ENCODE peak calls at places on chromosomes 7 and 10, in four cellular contexts. Z is testis, A is tibial nerve, J is right cardiac atrium. S is an unnamed sample.

GRCh38 chr10:49387029-49387428 is 8.9 kb downstream of the DRGX start:
- DNase-seq in J (no peak), Z (no peak), A (no peak), S (no peak)

GRCh38 chr7:84490661-84491060 is 296.1 kb upstream of the SEMA3A start:
- DNase-seq in A (no peak), Z (no peak), J (no peak), S (no peak)

GRCh38 chr7:20019757-20020432 is 197.3 kb downstream of the MACC1 start:
- DNase-seq in A (no peak), J (no peak), Z (no peak), S (no peak)

GRCh38 chr10:100744136-100744979 is 1.0 kb upstream of the PAX2 start:
- DNase-seq in Z (no peak), J (no peak), A (no peak), S (no peak)

GRCh38 chr10:34194259-34194658 is 620.8 kb downstream of the PARD3 start:
- DNase-seq in Z (peak; percentile 42), J (no peak), A (no peak), S (no peak)

GRCh38 chr7:31027161-31027965 is 24.7 kb upstream of the ADCYAP1R1 start:
- DNase-seq in Z (peak; percentile 32), J (peak; percentile 81), A (no peak), S (no peak)

GRCh38 chr7:111770116-111770515 is 207.8 kb upstream of the IMMP2L start:
- DNase-seq in Z (no peak), J (no peak), A (no peak), S (no peak)

GRCh38 chr10:122342293-122343134 is 32.0 kb upstream of the PLEKHA1 start:
- DNase-seq in J (no peak), A (no peak), Z (peak; percentile 36), S (no peak)

GRCh38 chr7:117068511-117069155 is 115.3 kb downstream of the ST7 start:
- DNase-seq in A (no peak), Z (no peak), J (peak; percentile 14), S (no peak)

GRCh38 chr10:78817361-78817760 is 251.4 kb upstream of the ZMIZ1 start:
- DNase-seq in A (no peak), Z (peak; percentile 56), J (no peak), S (no peak)

GRCh38 chr10:1475095-1475583 is 262.2 kb downstream of the ADARB2 start:
- DNase-seq in A (no peak), Z (no peak), J (no peak), S (no peak)

GRCh38 chr7:135165862-135166261 is 4.6 kb downstream of the CYREN start:
- DNase-seq in Z (no peak), A (no peak), J (no peak), S (no peak)
- H3K27ac ChIP-seq in Z (peak overlapping the region; percentile 38), A (no peak overlapping the region), J (peak overlapping the region; percentile 37), S (no peak overlapping the region)

DNA sequence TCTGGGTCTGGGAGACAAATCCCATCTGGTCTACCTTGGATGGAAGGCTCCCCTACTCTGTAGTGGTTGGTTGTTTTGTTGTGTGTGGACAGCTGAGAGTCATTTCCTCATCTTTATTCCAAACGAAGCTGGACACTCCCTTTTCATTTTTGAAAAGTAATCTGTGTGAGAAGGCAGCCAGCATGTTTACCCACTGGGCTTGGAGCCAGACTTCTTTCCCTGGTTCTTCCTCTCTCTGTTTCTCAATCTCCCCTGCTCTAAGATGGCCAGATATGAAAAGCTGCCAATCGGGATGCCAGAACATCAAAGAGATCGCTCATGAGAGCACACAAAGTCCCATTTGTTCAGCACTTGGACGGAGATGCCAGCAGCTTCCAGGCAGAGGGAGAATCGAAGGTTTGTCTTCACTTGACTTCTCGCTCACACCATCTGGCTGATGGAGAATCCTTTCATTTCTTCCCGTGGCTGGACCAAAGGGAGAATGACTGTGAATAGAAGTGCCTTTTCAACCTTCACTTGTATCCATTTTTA is 108.2 kb upstream of the AGR3 start:
- DNase-seq in Z (peak; percentile 88), J (peak; percentile 65), A (peak; percentile 81), S (peak; percentile 10)
- H3K4me3 ChIP-seq in Z (no peak overlapping the region), J (peak overlapping the region; percentile 29), A (peak overlapping the region; percentile 8), S (peak overlapping the region; percentile 48)

DNA sequence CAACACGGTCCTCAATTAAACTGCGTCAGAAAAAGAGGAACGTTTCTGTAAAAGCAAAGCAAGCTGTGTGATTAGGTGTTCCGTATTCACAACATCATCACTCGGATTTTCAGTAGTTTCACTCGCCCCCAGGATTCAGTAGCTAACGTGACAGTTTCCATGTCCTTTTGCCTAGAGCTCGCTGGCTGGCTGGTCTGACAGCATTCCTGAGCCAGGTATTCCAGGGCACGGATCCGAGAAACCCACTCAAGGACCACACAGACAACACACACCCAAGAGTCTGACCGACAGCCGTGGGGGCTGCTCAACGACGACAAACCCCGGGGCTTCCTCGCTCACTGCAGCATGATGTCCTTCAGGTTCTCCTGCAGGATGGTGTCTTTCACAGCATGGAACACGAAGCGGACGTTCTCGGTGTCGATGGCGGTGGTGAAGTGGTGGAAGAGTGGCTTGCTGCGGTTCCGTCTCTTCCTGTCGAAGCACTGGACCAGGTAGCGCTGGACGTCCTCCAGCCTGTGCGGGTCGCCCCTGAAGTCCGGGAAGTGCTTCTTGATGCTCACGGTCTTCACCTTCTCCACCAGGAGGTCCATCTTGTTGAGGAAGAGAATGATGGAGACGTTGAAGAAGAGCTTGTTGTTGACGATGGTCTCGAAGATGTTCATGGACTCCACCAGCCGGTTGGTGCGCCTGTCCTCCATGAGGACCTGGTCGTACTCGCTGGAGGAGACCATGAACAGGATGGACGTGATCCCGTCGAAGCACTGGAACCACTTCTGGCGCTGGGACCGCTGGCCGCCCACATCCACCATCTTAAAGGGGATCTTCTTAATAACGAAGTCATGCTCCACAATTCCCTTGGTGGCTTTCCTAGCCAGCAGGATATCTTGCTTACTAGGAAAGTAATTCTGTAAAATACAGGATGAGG is 43.1 kb downstream of the AMZ1 start:
- DNase-seq in Z (peak; percentile 13), A (no peak), J (peak; percentile 37), S (no peak)
- H3K27ac ChIP-seq in Z (no peak overlapping the region), A (no peak overlapping the region), J (no peak overlapping the region), S (no peak overlapping the region)

DNA sequence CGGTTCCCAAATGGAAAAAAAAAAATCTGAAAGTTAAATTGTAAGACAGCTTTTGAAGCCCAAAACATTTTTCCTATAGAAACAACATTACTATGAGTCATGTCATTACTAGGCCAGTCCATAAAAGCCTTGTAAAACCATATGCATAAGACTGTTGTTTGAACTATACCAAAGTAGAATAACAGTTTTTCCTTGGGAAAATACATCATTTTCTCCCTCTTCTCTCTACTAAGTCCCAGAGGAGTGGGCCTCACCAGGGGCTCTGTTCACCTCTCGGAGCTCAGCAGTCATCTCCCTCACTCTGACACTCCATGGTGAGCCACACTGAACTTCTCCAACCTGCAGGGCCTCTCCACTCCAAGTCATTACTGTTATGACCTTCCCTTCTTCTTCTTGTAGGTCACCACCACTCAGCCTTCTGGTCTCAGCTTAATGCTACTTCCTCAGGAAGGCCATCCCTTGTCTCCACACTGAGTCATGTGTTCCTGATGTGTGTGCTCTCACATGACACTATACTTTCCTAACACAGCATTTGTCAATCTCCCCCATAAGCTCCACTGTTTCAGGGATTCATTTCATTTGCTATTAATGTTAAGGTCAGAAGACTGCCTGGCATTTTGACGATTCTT is 32.5 kb downstream of the ZNF438 start:
- DNase-seq in J (no peak), A (no peak), Z (no peak), S (no peak)
- H3K4me3 ChIP-seq in J (peak overlapping the region; percentile 14), A (no peak overlapping the region), Z (no peak overlapping the region), S (peak overlapping the region; percentile 58)

DNA sequence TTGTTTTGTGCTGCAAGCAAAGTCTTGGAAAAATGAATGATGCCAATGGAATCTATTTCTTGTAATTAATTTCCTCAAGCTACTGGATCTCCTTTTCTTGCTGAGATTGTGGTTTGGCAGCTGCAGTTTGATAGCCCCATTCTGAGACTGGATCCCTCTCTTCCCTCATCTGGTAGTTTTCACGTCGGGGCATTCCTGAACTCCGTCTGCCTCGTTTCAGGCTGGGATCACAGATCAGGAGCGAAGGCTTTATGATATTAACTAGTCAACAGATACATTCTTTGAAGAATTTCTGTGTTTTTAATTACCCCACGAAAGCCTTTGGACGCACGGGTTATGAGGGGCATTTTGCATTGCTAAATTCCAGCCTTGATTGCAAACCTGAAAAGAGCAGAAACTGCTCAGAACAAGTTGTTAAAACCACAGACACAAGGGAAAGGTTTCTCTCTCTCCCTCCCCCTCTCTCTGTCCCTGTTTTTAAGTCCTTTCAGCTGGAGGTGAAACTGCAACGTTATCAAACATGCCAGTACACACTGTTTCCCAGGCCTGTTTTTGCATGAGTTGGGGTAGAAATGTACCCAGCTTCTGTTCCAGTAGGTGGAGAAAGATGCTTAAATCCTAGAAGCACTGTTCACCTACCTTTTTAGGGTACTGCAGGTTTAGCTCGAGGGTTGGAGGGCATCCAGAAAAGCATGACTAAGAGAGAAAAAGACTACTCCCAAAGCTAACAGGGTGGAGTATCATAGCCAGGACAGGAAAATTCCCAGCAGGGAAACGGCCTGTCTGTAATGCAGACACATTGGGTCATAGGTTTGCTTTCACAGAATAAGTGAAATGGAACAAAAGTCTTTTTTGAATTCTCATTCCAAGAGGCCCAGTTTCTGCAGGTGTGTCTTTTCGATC is 124.3 kb downstream of the CUX1 start:
- DNase-seq in A (no peak), Z (peak; percentile 44), J (no peak), S (peak; percentile 39)
- H3K27ac ChIP-seq in A (no peak overlapping the region), Z (peak overlapping the region; percentile 78), J (peak overlapping the region; percentile 61), S (peak overlapping the region; percentile 68)

DNA sequence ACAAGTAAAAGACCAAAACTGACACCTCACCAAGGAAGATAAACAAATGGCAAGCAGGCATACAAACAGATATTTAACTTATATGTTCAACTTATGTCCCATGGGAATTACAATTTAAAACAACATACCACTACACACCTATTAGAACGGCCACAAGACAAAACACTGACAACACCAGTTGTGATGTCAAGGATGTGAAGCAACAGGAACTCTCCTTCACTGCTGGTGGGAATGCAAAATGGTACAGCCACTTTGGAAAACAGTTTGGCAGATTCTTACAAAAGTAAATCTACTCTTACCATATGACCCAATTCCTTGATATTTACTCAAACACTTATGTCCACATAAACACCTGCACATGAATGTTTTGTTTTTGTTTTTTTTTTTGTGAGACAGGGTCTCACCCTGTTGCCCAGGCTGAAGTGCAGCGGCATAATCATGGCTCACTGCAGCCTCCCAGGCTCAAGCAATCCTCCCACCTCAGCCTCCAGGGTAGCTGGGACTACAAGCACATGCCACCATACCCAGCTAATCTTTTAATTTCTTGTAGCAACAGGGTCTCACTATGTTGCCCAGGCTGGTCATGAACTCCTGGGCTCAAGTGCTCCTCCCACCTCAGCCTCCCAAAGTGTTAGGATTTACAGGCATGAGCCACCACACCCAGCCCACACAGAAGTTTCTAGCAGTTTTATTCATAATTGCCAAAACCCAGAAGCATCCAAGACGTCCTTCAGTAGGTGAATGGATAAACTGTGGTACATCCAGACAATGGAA is 27.3 kb downstream of the HERC4 start:
- DNase-seq in A (no peak), J (no peak), Z (no peak), S (no peak)
- H3K4me3 ChIP-seq in A (no peak overlapping the region), J (no peak overlapping the region), Z (no peak overlapping the region), S (no peak overlapping the region)

DNA sequence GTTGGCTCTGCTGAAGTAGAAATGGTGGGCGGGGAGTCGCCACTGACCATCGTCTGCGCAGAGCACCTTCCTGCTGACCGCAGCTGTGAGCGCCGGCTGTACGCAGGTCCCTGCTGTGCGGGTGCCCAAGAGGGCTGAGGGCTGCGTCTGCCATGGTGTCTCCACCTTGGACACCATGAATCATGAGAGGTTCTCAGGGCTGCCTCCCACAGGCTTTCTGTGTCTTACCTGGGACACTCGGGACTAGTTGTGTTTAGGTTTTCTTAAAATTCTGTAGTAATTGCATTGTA is 44.9 kb upstream of the PRKAR1B start:
- DNase-seq in Z (no peak), J (no peak), A (no peak), S (no peak)
- H3K27ac ChIP-seq in Z (peak overlapping the region; percentile 79), J (no peak overlapping the region), A (no peak overlapping the region), S (peak overlapping the region; percentile 72)

DNA sequence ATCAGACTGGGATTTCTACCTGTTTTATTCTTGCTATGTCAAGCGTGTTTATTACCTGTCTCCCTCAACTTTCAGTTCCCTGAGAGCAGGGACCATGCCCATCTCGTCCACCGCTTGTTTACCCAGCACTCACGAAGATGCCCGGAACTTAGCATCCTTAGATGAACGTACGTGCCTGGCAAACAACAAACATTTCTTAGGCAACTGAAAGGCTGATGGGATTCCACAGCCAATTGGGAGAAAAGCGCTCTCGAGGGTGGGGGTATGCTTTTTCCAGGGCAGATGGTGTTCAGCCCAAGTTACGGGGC is 365 bp upstream of the CHPF2 start:
- DNase-seq in Z (no peak), J (no peak), A (no peak), S (no peak)
- H3K4me3 ChIP-seq in Z (peak overlapping the region; percentile 99), J (peak overlapping the region; percentile 72), A (peak overlapping the region; percentile 99), S (peak overlapping the region; percentile 95)

S was measured in thoracic aorta.